ENCODE peak calls at places on chromosomes 7 and 10, in ten cellular contexts. One of them, this sample, is unnamed.

GRCh38 chr7:44143606-44144250 is 2.6 kb upstream of the MYL7 start:
- DNase-seq in RPMI7951: no peak
- DNase-seq in activated CD4-positive, alpha-beta T cell treated with anti-CD3 and anti-CD28 coated beads, Interleukin-2, amount 50 U/mL, for 24 hours: no peak
- DNase-seq in GF-D8: no peak
- DNase-seq in T-helper 9 cell: no peak
- DNase-seq in AML-193: no peak
- DNase-seq in cardiac muscle cell: no peak
- DNase-seq in T-helper 2 cell: no peak
- DNase-seq in stimulated activated CD4-positive, alpha-beta T cell treated with anti-CD3 and anti-CD28 coated beads, Interleukin-15, amount 100 ng/mL, for 1 hour: no peak
- DNase-seq in activated CD4-positive, CD25-positive, alpha-beta regulatory T cell treated with anti-CD3 and anti-CD28 coated beads, Interleukin-2, amount 50 U/mL, for 16 hours: no peak
- DNase-seq in this sample: no peak

GRCh38 chr7:114942443-114943175 is 20.7 kb downstream of the MDFIC start:
- DNase-seq in RPMI7951: no peak
- DNase-seq in activated CD4-positive, alpha-beta T cell treated with anti-CD3 and anti-CD28 coated beads, Interleukin-2, amount 50 U/mL, for 24 hours: no peak
- DNase-seq in GF-D8: no peak
- DNase-seq in T-helper 9 cell: no peak
- DNase-seq in AML-193: peak; percentile 15
- DNase-seq in cardiac muscle cell: no peak
- DNase-seq in T-helper 2 cell: no peak
- DNase-seq in stimulated activated CD4-positive, alpha-beta T cell treated with anti-CD3 and anti-CD28 coated beads, Interleukin-15, amount 100 ng/mL, for 1 hour: no peak
- DNase-seq in activated CD4-positive, CD25-positive, alpha-beta regulatory T cell treated with anti-CD3 and anti-CD28 coated beads, Interleukin-2, amount 50 U/mL, for 16 hours: no peak
- DNase-seq in this sample: no peak

GRCh38 chr7:135959655-135960363 is 17.4 kb downstream of the MTPN start:
- DNase-seq in RPMI7951: peak; percentile 8
- DNase-seq in activated CD4-positive, alpha-beta T cell treated with anti-CD3 and anti-CD28 coated beads, Interleukin-2, amount 50 U/mL, for 24 hours: no peak
- DNase-seq in GF-D8: no peak
- DNase-seq in T-helper 9 cell: no peak
- DNase-seq in AML-193: no peak
- DNase-seq in cardiac muscle cell: no peak
- DNase-seq in T-helper 2 cell: no peak
- DNase-seq in stimulated activated CD4-positive, alpha-beta T cell treated with anti-CD3 and anti-CD28 coated beads, Interleukin-15, amount 100 ng/mL, for 1 hour: no peak
- DNase-seq in activated CD4-positive, CD25-positive, alpha-beta regulatory T cell treated with anti-CD3 and anti-CD28 coated beads, Interleukin-2, amount 50 U/mL, for 16 hours: no peak
- DNase-seq in this sample: no peak

GRCh38 chr10:59793924-59794323 is 40.7 kb upstream of the MRLN start:
- DNase-seq in RPMI7951: no peak
- DNase-seq in activated CD4-positive, alpha-beta T cell treated with anti-CD3 and anti-CD28 coated beads, Interleukin-2, amount 50 U/mL, for 24 hours: no peak
- DNase-seq in GF-D8: no peak
- DNase-seq in T-helper 9 cell: no peak
- DNase-seq in AML-193: no peak
- DNase-seq in cardiac muscle cell: no peak
- DNase-seq in T-helper 2 cell: no peak
- DNase-seq in stimulated activated CD4-positive, alpha-beta T cell treated with anti-CD3 and anti-CD28 coated beads, Interleukin-15, amount 100 ng/mL, for 1 hour: no peak
- DNase-seq in activated CD4-positive, CD25-positive, alpha-beta regulatory T cell treated with anti-CD3 and anti-CD28 coated beads, Interleukin-2, amount 50 U/mL, for 16 hours: no peak
- DNase-seq in this sample: no peak

GRCh38 chr7:20329389-20330175 is 1.1 kb upstream of the ITGB8 start:
- DNase-seq in RPMI7951: peak; percentile 88
- DNase-seq in activated CD4-positive, alpha-beta T cell treated with anti-CD3 and anti-CD28 coated beads, Interleukin-2, amount 50 U/mL, for 24 hours: no peak
- DNase-seq in GF-D8: no peak
- DNase-seq in T-helper 9 cell: no peak
- DNase-seq in AML-193: peak; percentile 70
- DNase-seq in cardiac muscle cell: peak; percentile 71
- DNase-seq in T-helper 2 cell: no peak
- DNase-seq in stimulated activated CD4-positive, alpha-beta T cell treated with anti-CD3 and anti-CD28 coated beads, Interleukin-15, amount 100 ng/mL, for 1 hour: no peak
- DNase-seq in activated CD4-positive, CD25-positive, alpha-beta regulatory T cell treated with anti-CD3 and anti-CD28 coated beads, Interleukin-2, amount 50 U/mL, for 16 hours: no peak
- DNase-seq in this sample: peak; percentile 39

GRCh38 chr10:21912583-21912982 is 90.9 kb downstream of the DNAJC1 start:
- DNase-seq in RPMI7951: no peak
- DNase-seq in activated CD4-positive, alpha-beta T cell treated with anti-CD3 and anti-CD28 coated beads, Interleukin-2, amount 50 U/mL, for 24 hours: no peak
- DNase-seq in GF-D8: no peak
- DNase-seq in T-helper 9 cell: no peak
- DNase-seq in AML-193: no peak
- DNase-seq in cardiac muscle cell: no peak
- DNase-seq in T-helper 2 cell: no peak
- DNase-seq in stimulated activated CD4-positive, alpha-beta T cell treated with anti-CD3 and anti-CD28 coated beads, Interleukin-15, amount 100 ng/mL, for 1 hour: no peak
- DNase-seq in activated CD4-positive, CD25-positive, alpha-beta regulatory T cell treated with anti-CD3 and anti-CD28 coated beads, Interleukin-2, amount 50 U/mL, for 16 hours: no peak
- DNase-seq in this sample: no peak

GRCh38 chr10:28810062-28810870 is 132.9 kb downstream of the BAMBI start:
- DNase-seq in RPMI7951: peak; percentile 50
- DNase-seq in activated CD4-positive, alpha-beta T cell treated with anti-CD3 and anti-CD28 coated beads, Interleukin-2, amount 50 U/mL, for 24 hours: no peak
- DNase-seq in GF-D8: peak; percentile 1
- DNase-seq in T-helper 9 cell: no peak
- DNase-seq in AML-193: no peak
- DNase-seq in cardiac muscle cell: peak; percentile 24
- DNase-seq in T-helper 2 cell: no peak
- DNase-seq in stimulated activated CD4-positive, alpha-beta T cell treated with anti-CD3 and anti-CD28 coated beads, Interleukin-15, amount 100 ng/mL, for 1 hour: no peak
- DNase-seq in activated CD4-positive, CD25-positive, alpha-beta regulatory T cell treated with anti-CD3 and anti-CD28 coated beads, Interleukin-2, amount 50 U/mL, for 16 hours: no peak
- DNase-seq in this sample: no peak

GRCh38 chr7:55538538-55538937 is 33.8 kb downstream of the VOPP1 start:
- DNase-seq in RPMI7951: peak; percentile 93
- DNase-seq in activated CD4-positive, alpha-beta T cell treated with anti-CD3 and anti-CD28 coated beads, Interleukin-2, amount 50 U/mL, for 24 hours: no peak
- DNase-seq in GF-D8: no peak
- DNase-seq in T-helper 9 cell: no peak
- DNase-seq in AML-193: no peak
- DNase-seq in cardiac muscle cell: no peak
- DNase-seq in T-helper 2 cell: no peak
- DNase-seq in stimulated activated CD4-positive, alpha-beta T cell treated with anti-CD3 and anti-CD28 coated beads, Interleukin-15, amount 100 ng/mL, for 1 hour: no peak
- DNase-seq in activated CD4-positive, CD25-positive, alpha-beta regulatory T cell treated with anti-CD3 and anti-CD28 coated beads, Interleukin-2, amount 50 U/mL, for 16 hours: no peak
- DNase-seq in this sample: no peak

GRCh38 chr10:116767235-116767634 is 24.9 kb upstream of the HSPA12A start:
- DNase-seq in RPMI7951: peak; percentile 43
- DNase-seq in activated CD4-positive, alpha-beta T cell treated with anti-CD3 and anti-CD28 coated beads, Interleukin-2, amount 50 U/mL, for 24 hours: no peak
- DNase-seq in GF-D8: no peak
- DNase-seq in T-helper 9 cell: no peak
- DNase-seq in AML-193: no peak
- DNase-seq in cardiac muscle cell: no peak
- DNase-seq in T-helper 2 cell: no peak
- DNase-seq in stimulated activated CD4-positive, alpha-beta T cell treated with anti-CD3 and anti-CD28 coated beads, Interleukin-15, amount 100 ng/mL, for 1 hour: no peak
- DNase-seq in activated CD4-positive, CD25-positive, alpha-beta regulatory T cell treated with anti-CD3 and anti-CD28 coated beads, Interleukin-2, amount 50 U/mL, for 16 hours: no peak
- DNase-seq in this sample: no peak

GRCh38 chr7:155769701-155770100 is 42.6 kb downstream of the SHH start:
- DNase-seq in RPMI7951: no peak
- DNase-seq in activated CD4-positive, alpha-beta T cell treated with anti-CD3 and anti-CD28 coated beads, Interleukin-2, amount 50 U/mL, for 24 hours: no peak
- DNase-seq in GF-D8: peak; percentile 36
- DNase-seq in T-helper 9 cell: no peak
- DNase-seq in AML-193: no peak
- DNase-seq in cardiac muscle cell: no peak
- DNase-seq in T-helper 2 cell: no peak
- DNase-seq in stimulated activated CD4-positive, alpha-beta T cell treated with anti-CD3 and anti-CD28 coated beads, Interleukin-15, amount 100 ng/mL, for 1 hour: no peak
- DNase-seq in activated CD4-positive, CD25-positive, alpha-beta regulatory T cell treated with anti-CD3 and anti-CD28 coated beads, Interleukin-2, amount 50 U/mL, for 16 hours: no peak
- DNase-seq in this sample: no peak

This sample was measured in NCI-H1436 treated with DMSO at 0.1 percent for 48 hours.